ENCODE peak calls at places on chromosomes 6 and 20, in eight cellular contexts. One of them, this sample, is unnamed.

GRCh38 chr20:48342822-48343513 is 484.8 kb downstream of the PREX1 start:
- DNase-seq in esophagus muscularis mucosa: no peak
- DNase-seq in RWPE2: no peak
- DNase-seq in psoas muscle: no peak
- DNase-seq in GM10248: no peak
- DNase-seq in RWPE1: no peak
- DNase-seq in right lobe of liver: no peak
- DNase-seq in stomach: no peak
- DNase-seq in this sample: no peak

GRCh38 chr6:132131351-132131750 is 180.2 kb upstream of the CCN2 start:
- DNase-seq in esophagus muscularis mucosa: no peak
- DNase-seq in RWPE2: no peak
- DNase-seq in psoas muscle: no peak
- DNase-seq in GM10248: no peak
- DNase-seq in RWPE1: no peak
- DNase-seq in right lobe of liver: no peak
- DNase-seq in stomach: no peak
- DNase-seq in this sample: no peak

GRCh38 chr6:113171882-113172281 is 685.3 kb upstream of the MARCKS start:
- DNase-seq in esophagus muscularis mucosa: no peak
- DNase-seq in RWPE2: no peak
- DNase-seq in psoas muscle: no peak
- DNase-seq in GM10248: no peak
- DNase-seq in RWPE1: no peak
- DNase-seq in right lobe of liver: no peak
- DNase-seq in stomach: no peak
- DNase-seq in this sample: no peak

GRCh38 chr20:21505810-21506530 is 7.9 kb downstream of the NKX2-2 start:
- DNase-seq in esophagus muscularis mucosa: no peak
- DNase-seq in RWPE2: no peak
- DNase-seq in psoas muscle: peak
- DNase-seq in GM10248: peak
- DNase-seq in RWPE1: peak
- DNase-seq in right lobe of liver: peak
- DNase-seq in stomach: peak
- DNase-seq in this sample: peak

GRCh38 chr20:50190251-50191064 is at the start of gene CEBPB:
- DNase-seq in esophagus muscularis mucosa: peak
- DNase-seq in RWPE2: peak
- DNase-seq in psoas muscle: peak
- DNase-seq in GM10248: peak
- DNase-seq in RWPE1: peak
- DNase-seq in right lobe of liver: peak
- DNase-seq in stomach: peak
- DNase-seq in this sample: peak

GRCh38 chr6:35087361-35088280 is 53.5 kb downstream of the TCP11 start:
- DNase-seq in esophagus muscularis mucosa: no peak
- DNase-seq in RWPE2: no peak
- DNase-seq in psoas muscle: no peak
- DNase-seq in GM10248: no peak
- DNase-seq in RWPE1: no peak
- DNase-seq in right lobe of liver: no peak
- DNase-seq in stomach: no peak
- DNase-seq in this sample: no peak

GRCh38 chr20:1887321-1887720 is 7.9 kb upstream of the SIRPA start:
- DNase-seq in esophagus muscularis mucosa: no peak
- DNase-seq in RWPE2: no peak
- DNase-seq in psoas muscle: peak
- DNase-seq in GM10248: no peak
- DNase-seq in RWPE1: no peak
- DNase-seq in right lobe of liver: no peak
- DNase-seq in stomach: no peak
- DNase-seq in this sample: no peak

GRCh38 chr20:63323298-63323820 is 30.4 kb downstream of the COL20A1 start:
- DNase-seq in esophagus muscularis mucosa: no peak
- DNase-seq in RWPE2: peak
- DNase-seq in psoas muscle: no peak
- DNase-seq in GM10248: no peak
- DNase-seq in RWPE1: no peak
- DNase-seq in right lobe of liver: no peak
- DNase-seq in stomach: no peak
- DNase-seq in this sample: no peak

GRCh38 chr6:169884158-169884557 is 132.7 kb downstream of the ERMARD start:
- DNase-seq in esophagus muscularis mucosa: no peak
- DNase-seq in RWPE2: no peak
- DNase-seq in psoas muscle: no peak
- DNase-seq in GM10248: no peak
- DNase-seq in RWPE1: no peak
- DNase-seq in right lobe of liver: no peak
- DNase-seq in stomach: no peak
- DNase-seq in this sample: no peak

GRCh38 chr20:43959079-43959919 is 44.6 kb downstream of the TOX2 start:
- DNase-seq in esophagus muscularis mucosa: no peak
- DNase-seq in RWPE2: peak
- DNase-seq in psoas muscle: no peak
- DNase-seq in GM10248: no peak
- DNase-seq in RWPE1: no peak
- DNase-seq in right lobe of liver: peak
- DNase-seq in stomach: no peak
- DNase-seq in this sample: peak

GRCh38 chr6:21742238-21742660 is 148.7 kb downstream of the SOX4 start:
- DNase-seq in esophagus muscularis mucosa: peak
- DNase-seq in RWPE2: no peak
- DNase-seq in psoas muscle: no peak
- DNase-seq in GM10248: no peak
- DNase-seq in RWPE1: peak
- DNase-seq in right lobe of liver: no peak
- DNase-seq in stomach: no peak
- DNase-seq in this sample: no peak

GRCh38 chr6:88142299-88142668 is 23.9 kb downstream of the CNR1 start:
- DNase-seq in esophagus muscularis mucosa: no peak
- DNase-seq in RWPE2: no peak
- DNase-seq in psoas muscle: no peak
- DNase-seq in GM10248: no peak
- DNase-seq in RWPE1: no peak
- DNase-seq in right lobe of liver: no peak
- DNase-seq in stomach: no peak
- DNase-seq in this sample: no peak

GRCh38 chr6:117555882-117556498 is 46.3 kb downstream of the GOPC start:
- DNase-seq in esophagus muscularis mucosa: no peak
- DNase-seq in RWPE2: no peak
- DNase-seq in psoas muscle: no peak
- DNase-seq in GM10248: no peak
- DNase-seq in RWPE1: no peak
- DNase-seq in right lobe of liver: no peak
- DNase-seq in stomach: peak
- DNase-seq in this sample: peak

GRCh38 chr20:58833921-58834320 is 16.8 kb downstream of the GNAS-AS1 start:
- DNase-seq in esophagus muscularis mucosa: no peak
- DNase-seq in RWPE2: no peak
- DNase-seq in psoas muscle: no peak
- DNase-seq in GM10248: no peak
- DNase-seq in RWPE1: no peak
- DNase-seq in right lobe of liver: no peak
- DNase-seq in stomach: no peak
- DNase-seq in this sample: no peak

GRCh38 chr6:25717856-25718740 is 36.4 kb upstream of the SLC17A4 start:
- DNase-seq in esophagus muscularis mucosa: no peak
- DNase-seq in RWPE2: no peak
- DNase-seq in psoas muscle: no peak
- DNase-seq in GM10248: peak
- DNase-seq in RWPE1: peak
- DNase-seq in right lobe of liver: no peak
- DNase-seq in stomach: no peak
- DNase-seq in this sample: no peak

GRCh38 chr6:116783852-116784251 is 18.3 kb upstream of the FAM162B start:
- DNase-seq in esophagus muscularis mucosa: no peak
- DNase-seq in RWPE2: no peak
- DNase-seq in psoas muscle: no peak
- DNase-seq in GM10248: no peak
- DNase-seq in RWPE1: no peak
- DNase-seq in right lobe of liver: no peak
- DNase-seq in stomach: no peak
- DNase-seq in this sample: no peak

GRCh38 chr6:153625089-153625488 is 414.0 kb upstream of the OPRM1 start:
- DNase-seq in esophagus muscularis mucosa: no peak
- DNase-seq in RWPE2: no peak
- DNase-seq in psoas muscle: no peak
- DNase-seq in GM10248: no peak
- DNase-seq in RWPE1: no peak
- DNase-seq in right lobe of liver: no peak
- DNase-seq in stomach: no peak
- DNase-seq in this sample: no peak

GRCh38 chr6:128117916-128118315 is 217.1 kb upstream of the THEMIS start:
- DNase-seq in esophagus muscularis mucosa: no peak
- DNase-seq in RWPE2: no peak
- DNase-seq in psoas muscle: no peak
- DNase-seq in GM10248: no peak
- DNase-seq in RWPE1: no peak
- DNase-seq in right lobe of liver: no peak
- DNase-seq in stomach: no peak
- DNase-seq in this sample: no peak

GRCh38 chr6:7247828-7248227 is 65.2 kb downstream of the SSR1 start:
- DNase-seq in esophagus muscularis mucosa: no peak
- DNase-seq in RWPE2: no peak
- DNase-seq in psoas muscle: no peak
- DNase-seq in GM10248: no peak
- DNase-seq in RWPE1: no peak
- DNase-seq in right lobe of liver: no peak
- DNase-seq in stomach: no peak
- DNase-seq in this sample: no peak

GRCh38 chr6:75481936-75482593 is 11.5 kb downstream of the FILIP1 start:
- DNase-seq in esophagus muscularis mucosa: no peak
- DNase-seq in RWPE2: no peak
- DNase-seq in psoas muscle: no peak
- DNase-seq in GM10248: no peak
- DNase-seq in RWPE1: no peak
- DNase-seq in right lobe of liver: no peak
- DNase-seq in stomach: no peak
- DNase-seq in this sample: no peak

GRCh38 chr6:73653571-73654424 is at the start of gene SLC17A5:
- DNase-seq in esophagus muscularis mucosa: peak
- DNase-seq in RWPE2: peak
- DNase-seq in psoas muscle: peak
- DNase-seq in GM10248: peak
- DNase-seq in RWPE1: peak
- DNase-seq in right lobe of liver: peak
- DNase-seq in stomach: peak
- DNase-seq in this sample: peak
- TF ChIP-seq CTCF in esophagus muscularis mucosa: no peak
- TF ChIP-seq CTCF in RWPE2: no peak
- TF ChIP-seq CTCF in psoas muscle: no peak
- TF ChIP-seq CTCF in GM10248: no peak
- TF ChIP-seq CTCF in RWPE1: no peak
- TF ChIP-seq CTCF in right lobe of liver: no peak
- TF ChIP-seq CTCF in stomach: no peak
- TF ChIP-seq CTCF in this sample: no peak

DNA sequence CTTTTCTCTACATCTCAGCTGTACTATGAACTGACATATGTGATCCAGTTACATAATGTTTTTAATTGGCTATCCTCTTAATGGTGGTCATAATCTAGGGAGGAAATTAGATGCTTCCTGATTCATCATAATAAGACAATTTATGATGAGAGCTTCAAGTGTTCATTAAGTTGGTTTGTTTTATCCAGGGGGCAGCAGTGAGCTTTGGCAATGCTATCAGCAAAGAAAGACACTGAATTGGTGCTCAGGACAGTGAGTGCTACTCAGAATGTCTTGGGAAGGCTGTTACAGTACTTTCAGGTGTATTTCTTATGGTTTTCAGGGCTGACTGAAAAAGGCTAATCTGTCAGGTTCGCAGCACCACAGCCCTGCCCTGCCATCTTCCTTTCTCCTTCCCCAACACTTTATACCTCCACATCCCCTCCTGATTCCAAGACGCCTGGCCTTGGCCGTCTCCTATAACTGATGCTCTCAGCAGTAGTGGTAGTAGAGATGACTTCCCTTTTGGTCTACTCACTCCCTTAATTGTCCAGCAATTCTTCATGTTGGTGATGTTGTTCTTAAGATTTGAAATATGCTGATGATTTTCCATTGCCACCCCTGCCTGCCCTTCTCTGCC is 67.0 kb upstream of the TNFAIP3 start:
- DNase-seq in esophagus muscularis mucosa: no peak
- DNase-seq in RWPE2: no peak
- DNase-seq in psoas muscle: no peak
- DNase-seq in GM10248: peak
- DNase-seq in RWPE1: peak
- DNase-seq in right lobe of liver: no peak
- DNase-seq in stomach: no peak
- DNase-seq in this sample: peak
- TF ChIP-seq CTCF in esophagus muscularis mucosa: peak
- TF ChIP-seq CTCF in RWPE2: peak
- TF ChIP-seq CTCF in psoas muscle: peak
- TF ChIP-seq CTCF in GM10248: peak
- TF ChIP-seq CTCF in RWPE1: peak
- TF ChIP-seq CTCF in right lobe of liver: peak
- TF ChIP-seq CTCF in stomach: no peak
- TF ChIP-seq CTCF in this sample: peak

GRCh38 chr6:73801652-73802268 is 105.8 kb downstream of the CD109 start:
- DNase-seq in esophagus muscularis mucosa: no peak
- DNase-seq in RWPE2: no peak
- DNase-seq in psoas muscle: no peak
- DNase-seq in GM10248: no peak
- DNase-seq in RWPE1: no peak
- DNase-seq in right lobe of liver: no peak
- DNase-seq in stomach: no peak
- DNase-seq in this sample: no peak

GRCh38 chr6:73797861-73798260 is 101.9 kb downstream of the CD109 start:
- DNase-seq in esophagus muscularis mucosa: no peak
- DNase-seq in RWPE2: no peak
- DNase-seq in psoas muscle: no peak
- DNase-seq in GM10248: no peak
- DNase-seq in RWPE1: no peak
- DNase-seq in right lobe of liver: no peak
- DNase-seq in stomach: no peak
- DNase-seq in this sample: no peak

GRCh38 chr6:73796881-73797280 is 100.9 kb downstream of the CD109 start:
- DNase-seq in esophagus muscularis mucosa: no peak
- DNase-seq in RWPE2: no peak
- DNase-seq in psoas muscle: no peak
- DNase-seq in GM10248: no peak
- DNase-seq in RWPE1: no peak
- DNase-seq in right lobe of liver: no peak
- DNase-seq in stomach: no peak
- DNase-seq in this sample: no peak

GRCh38 chr6:73800997-73801396 is 105.0 kb downstream of the CD109 start:
- DNase-seq in esophagus muscularis mucosa: no peak
- DNase-seq in RWPE2: no peak
- DNase-seq in psoas muscle: no peak
- DNase-seq in GM10248: no peak
- DNase-seq in RWPE1: no peak
- DNase-seq in right lobe of liver: no peak
- DNase-seq in stomach: no peak
- DNase-seq in this sample: no peak

GRCh38 chr6:73798592-73798991 is 102.6 kb downstream of the CD109 start:
- DNase-seq in esophagus muscularis mucosa: no peak
- DNase-seq in RWPE2: no peak
- DNase-seq in psoas muscle: no peak
- DNase-seq in GM10248: peak
- DNase-seq in RWPE1: peak
- DNase-seq in right lobe of liver: peak
- DNase-seq in stomach: no peak
- DNase-seq in this sample: peak
- TF ChIP-seq CTCF in esophagus muscularis mucosa: no peak
- TF ChIP-seq CTCF in RWPE2: peak
- TF ChIP-seq CTCF in psoas muscle: peak
- TF ChIP-seq CTCF in GM10248: no peak
- TF ChIP-seq CTCF in RWPE1: no peak
- TF ChIP-seq CTCF in right lobe of liver: peak
- TF ChIP-seq CTCF in stomach: no peak
- TF ChIP-seq CTCF in this sample: peak

GRCh38 chr6:55953384-55953783 is 78.0 kb upstream of the BMP5 start:
- DNase-seq in esophagus muscularis mucosa: no peak
- DNase-seq in RWPE2: no peak
- DNase-seq in psoas muscle: no peak
- DNase-seq in GM10248: no peak
- DNase-seq in RWPE1: peak
- DNase-seq in right lobe of liver: no peak
- DNase-seq in stomach: no peak
- DNase-seq in this sample: no peak
- TF ChIP-seq CTCF in esophagus muscularis mucosa: peak
- TF ChIP-seq CTCF in RWPE2: peak
- TF ChIP-seq CTCF in psoas muscle: peak
- TF ChIP-seq CTCF in GM10248: no peak
- TF ChIP-seq CTCF in RWPE1: peak
- TF ChIP-seq CTCF in right lobe of liver: peak
- TF ChIP-seq CTCF in stomach: no peak
- TF ChIP-seq CTCF in this sample: no peak

This sample was measured in activated CD8-positive, alpha-beta T cell treated with anti-CD3 and anti-CD28 coated beads for 36 hours.